ENCODE peak calls at places on chromosomes 16 and 17, in seven cellular contexts. Y, I, G, M, D, A and Q are unnamed samples.

GRCh38 chr16:12178251-12178990 is 201.9 kb downstream of the SNX29 start:
- DNase-seq in Y (no peak), I (peak), G (no peak), M (peak), D (no peak), A (peak), Q (no peak)

GRCh38 chr17:77867308-77867781 is 91.2 kb upstream of the TNRC6C start:
- DNase-seq in Y (no peak), I (no peak), G (no peak), M (no peak), D (no peak), A (no peak), Q (no peak)

GRCh38 chr17:19457830-19458271 is 46.8 kb downstream of the RNF112 start:
- DNase-seq in Y (no peak), I (no peak), G (no peak), M (no peak), D (no peak), A (no peak), Q (no peak)

GRCh38 chr17:34634551-34635160 is 55.3 kb downstream of the TMEM132E start:
- DNase-seq in Y (no peak), I (no peak), G (peak), M (no peak), D (no peak), A (no peak), Q (no peak)

GRCh38 chr17:10198509-10199249 is at the start of gene GAS7:
- DNase-seq in Y (no peak), I (peak), G (peak), M (peak), D (no peak), A (peak), Q (no peak)

GRCh38 chr17:68320311-68320865 is 29.1 kb downstream of the ARSG start:
- DNase-seq in Y (no peak), I (no peak), G (no peak), M (no peak), D (no peak), A (no peak), Q (peak)

GRCh38 chr17:68759343-68760140 is 158.4 kb upstream of the FAM20A start:
- DNase-seq in Y (peak), I (peak), G (peak), M (peak), D (peak), A (peak), Q (peak)

GRCh38 chr16:54897930-54898329 is 32.7 kb upstream of the IRX5 start:
- DNase-seq in Y (no peak), I (no peak), G (no peak), M (no peak), D (no peak), A (no peak), Q (no peak)

GRCh38 chr16:75264999-75265910 is 13.8 kb upstream of the BCAR1 start:
- DNase-seq in Y (no peak), I (no peak), G (peak), M (peak), D (no peak), A (peak), Q (no peak)

GRCh38 chr17:71546369-71546864 is 574.4 kb upstream of the SOX9 start:
- DNase-seq in Y (no peak), I (no peak), G (no peak), M (no peak), D (no peak), A (no peak), Q (no peak)

GRCh38 chr17:81537343-81537855 is 9.2 kb downstream of the FSCN2 start:
- DNase-seq in Y (no peak), I (no peak), G (peak), M (no peak), D (no peak), A (peak), Q (no peak)

GRCh38 chr17:82870541-82870940 is 30.7 kb upstream of the ZNF750 start:
- DNase-seq in Y (no peak), I (no peak), G (no peak), M (no peak), D (no peak), A (no peak), Q (no peak)

GRCh38 chr16:84059111-84059510 is 16.5 kb upstream of the SLC38A8 start:
- DNase-seq in Y (no peak), I (no peak), G (no peak), M (no peak), D (no peak), A (no peak), Q (no peak)

GRCh38 chr17:56762988-56763387 is 70.7 kb downstream of the C17orf67 start:
- DNase-seq in Y (no peak), I (no peak), G (no peak), M (no peak), D (peak), A (no peak), Q (no peak)

GRCh38 chr16:53999841-54000240 is 286.7 kb downstream of the IRX3 start:
- DNase-seq in Y (no peak), I (no peak), G (no peak), M (no peak), D (no peak), A (no peak), Q (no peak)

GRCh38 chr17:32525116-32525515 is 38.3 kb downstream of the CDK5R1 start:
- DNase-seq in Y (peak), I (no peak), G (no peak), M (no peak), D (no peak), A (no peak), Q (no peak)

GRCh38 chr17:6381526-6382135 is 53.3 kb downstream of the AIPL1 start:
- DNase-seq in Y (no peak), I (no peak), G (no peak), M (no peak), D (no peak), A (no peak), Q (no peak)

GRCh38 chr17:44829558-44830358 is at the start of gene GJC1:
- DNase-seq in Y (no peak), I (peak), G (peak), M (peak), D (no peak), A (no peak), Q (peak)

GRCh38 chr17:42248351-42249179 is 27.6 kb downstream of the STAT5B start:
- DNase-seq in Y (peak), I (peak), G (no peak), M (peak), D (peak), A (peak), Q (no peak)

GRCh38 chr17:77914440-77915254 is 43.9 kb upstream of the TNRC6C start:
- DNase-seq in Y (no peak), I (no peak), G (no peak), M (no peak), D (no peak), A (peak), Q (no peak)

GRCh38 chr17:75645889-75646625 is 12.8 kb downstream of the SMIM5 start:
- DNase-seq in Y (no peak), I (no peak), G (peak), M (no peak), D (no peak), A (peak), Q (no peak)

GRCh38 chr17:37816951-37817350 is 72.1 kb upstream of the HNF1B start:
- DNase-seq in Y (no peak), I (no peak), G (no peak), M (no peak), D (no peak), A (no peak), Q (no peak)

GRCh38 chr17:65560628-65561371 is 648 bp downstream of the AXIN2 start:
- DNase-seq in Y (peak), I (peak), G (peak), M (peak), D (peak), A (peak), Q (peak)
- H3K4me3 ChIP-seq in Y (peak), I (no peak), G (peak), M (peak), D (peak), A (peak), Q (peak)

GRCh38 chr17:76725580-76726230 is 701 bp downstream of the JMJD6 start:
- DNase-seq in Y (no peak), I (peak), G (peak), M (peak), D (peak), A (peak), Q (peak)

GRCh38 chr17:76722279-76722678 is 4.1 kb downstream of the JMJD6 start:
- DNase-seq in Y (no peak), I (no peak), G (no peak), M (no peak), D (no peak), A (no peak), Q (no peak)

GRCh38 chr17:76721463-76721862 is 4.9 kb downstream of the JMJD6 start:
- DNase-seq in Y (no peak), I (no peak), G (no peak), M (no peak), D (no peak), A (no peak), Q (no peak)

GRCh38 chr17:76726231-76726765 is at the start of gene JMJD6:
- DNase-seq in Y (peak), I (peak), G (peak), M (peak), D (no peak), A (peak), Q (peak)

GRCh38 chr17:76723812-76724211 is 2.6 kb downstream of the JMJD6 start:
- DNase-seq in Y (no peak), I (no peak), G (no peak), M (no peak), D (no peak), A (no peak), Q (no peak)
- H3K4me3 ChIP-seq in Y (no peak), I (peak), G (no peak), M (no peak), D (no peak), A (no peak), Q (no peak)

GRCh38 chr17:18224428-18225120 is 861 bp upstream of the LLGL1 start:
- DNase-seq in Y (no peak), I (peak), G (no peak), M (peak), D (no peak), A (peak), Q (no peak)
- H3K4me3 ChIP-seq in Y (peak), I (peak), G (peak), M (peak), D (peak), A (no peak), Q (peak)

GRCh38 chr16:67238806-67239470 is 8.3 kb downstream of the FHOD1 start:
- DNase-seq in Y (no peak), I (no peak), G (peak), M (no peak), D (no peak), A (no peak), Q (no peak)

GRCh38 chr16:67243481-67243880 is 3.8 kb downstream of the FHOD1 start:
- DNase-seq in Y (no peak), I (no peak), G (no peak), M (no peak), D (no peak), A (peak), Q (no peak)

GRCh38 chr16:67242138-67242730 is 5.0 kb downstream of the FHOD1 start:
- DNase-seq in Y (no peak), I (no peak), G (peak), M (no peak), D (no peak), A (no peak), Q (no peak)

GRCh38 chr16:67240506-67240905 is 6.8 kb downstream of the FHOD1 start:
- DNase-seq in Y (no peak), I (no peak), G (peak), M (no peak), D (no peak), A (no peak), Q (peak)

DNA sequence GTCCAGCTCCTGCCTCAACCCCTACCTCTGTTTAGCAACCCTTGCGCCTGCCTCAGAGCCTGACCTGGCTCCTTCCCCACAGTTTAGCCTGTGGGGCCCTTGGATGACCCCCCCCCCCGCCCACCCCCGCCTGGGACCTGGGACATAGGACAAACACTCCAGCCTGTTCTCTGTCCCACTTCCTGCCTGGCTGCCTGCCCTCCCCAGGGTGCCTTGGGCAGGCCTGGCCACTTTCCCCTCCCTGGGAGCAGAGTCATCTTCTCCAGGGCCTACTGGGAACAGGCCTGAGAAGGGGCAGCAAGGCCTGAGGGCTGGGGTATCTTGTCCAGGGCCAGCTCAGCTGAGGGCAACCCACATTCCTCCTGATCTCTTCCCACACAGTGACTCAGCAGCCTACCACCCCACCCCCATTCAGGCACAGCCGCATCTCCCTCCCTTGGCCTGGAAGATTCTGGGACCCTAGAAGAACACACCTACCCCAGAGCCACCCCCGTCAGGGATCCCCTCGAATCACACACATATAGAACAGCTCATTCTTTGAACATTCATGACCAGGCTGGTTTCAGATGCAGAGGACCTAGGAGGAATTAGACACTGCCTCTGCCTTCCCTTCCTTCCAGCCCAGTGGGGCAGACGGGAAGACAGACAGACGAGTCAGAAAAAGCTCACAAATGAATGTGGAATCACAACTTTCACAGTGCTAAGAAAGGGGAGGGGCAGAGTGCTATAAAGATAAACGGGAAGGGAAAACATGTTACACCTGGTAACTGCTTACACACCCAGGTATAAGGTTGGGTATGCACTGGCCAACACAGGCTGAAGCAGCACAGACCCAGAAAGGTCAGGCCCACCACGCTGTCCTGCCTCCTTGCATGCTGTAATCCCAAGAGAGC is 6.0 kb downstream of the FHOD1 start:
- DNase-seq in Y (peak), I (peak), G (peak), M (peak), D (no peak), A (peak), Q (peak)
- H3K4me3 ChIP-seq in Y (no peak), I (peak), G (no peak), M (no peak), D (no peak), A (no peak), Q (no peak)

GRCh38 chr16:89025636-89026035 is 48.6 kb upstream of the CBFA2T3 start:
- DNase-seq in Y (no peak), I (no peak), G (no peak), M (no peak), D (no peak), A (no peak), Q (no peak)
- H3K4me3 ChIP-seq in Y (no peak), I (no peak), G (no peak), M (no peak), D (no peak), A (no peak), Q (no peak)

GRCh38 chr16:23132921-23133532 is 16.2 kb downstream of the USP31 start:
- DNase-seq in Y (no peak), I (peak), G (no peak), M (peak), D (no peak), A (no peak), Q (peak)
- H3K4me3 ChIP-seq in Y (no peak), I (peak), G (no peak), M (peak), D (no peak), A (no peak), Q (no peak)

GRCh38 chr17:58219007-58219788 is at the start of gene MKS1:
- DNase-seq in Y (peak), I (peak), G (peak), M (peak), D (peak), A (peak), Q (peak)

GRCh38 chr17:58215685-58216084 is 3.4 kb downstream of the MKS1 start:
- DNase-seq in Y (no peak), I (no peak), G (no peak), M (no peak), D (no peak), A (no peak), Q (no peak)

GRCh38 chr17:58224315-58224714 is 5.3 kb upstream of the MKS1 start:
- DNase-seq in Y (peak), I (no peak), G (no peak), M (no peak), D (no peak), A (no peak), Q (peak)

GRCh38 chr17:58219789-58220183 is 731 bp upstream of the MKS1 start:
- DNase-seq in Y (no peak), I (no peak), G (no peak), M (no peak), D (no peak), A (no peak), Q (peak)
- H3K4me3 ChIP-seq in Y (peak), I (peak), G (peak), M (peak), D (peak), A (peak), Q (peak)